ENCODE peak calls at places on chromosomes 5 and 9, in nine cellular contexts. One of them, this sample, is unnamed.

GRCh38 chr9:18499987-18500386 is 26.0 kb downstream of the ADAMTSL1 start:
- DNase-seq in GM12864: no peak
- DNase-seq in GM19239: no peak
- DNase-seq in DMS79 treated with DMSO at 0.1 percent for 48 hours: no peak
- DNase-seq in endothelial cell of umbilical vein: no peak
- DNase-seq in AG09319: no peak
- DNase-seq in NCI-H1048: no peak
- DNase-seq in GM13977: no peak
- DNase-seq in substantia nigra: no peak
- DNase-seq in this sample: no peak

GRCh38 chr9:34522091-34522887 is 501 bp downstream of the ENHO start:
- DNase-seq in GM12864: no peak
- DNase-seq in GM19239: no peak
- DNase-seq in DMS79 treated with DMSO at 0.1 percent for 48 hours: peak; percentile 63
- DNase-seq in endothelial cell of umbilical vein: no peak
- DNase-seq in AG09319: no peak
- DNase-seq in NCI-H1048: no peak
- DNase-seq in GM13977: no peak
- DNase-seq in substantia nigra: no peak
- DNase-seq in this sample: no peak

GRCh38 chr9:76716270-76716669 is 48.0 kb upstream of the PCA3 start:
- DNase-seq in GM12864: no peak
- DNase-seq in GM19239: no peak
- DNase-seq in DMS79 treated with DMSO at 0.1 percent for 48 hours: no peak
- DNase-seq in endothelial cell of umbilical vein: no peak
- DNase-seq in AG09319: no peak
- DNase-seq in NCI-H1048: no peak
- DNase-seq in GM13977: no peak
- DNase-seq in substantia nigra: no peak
- DNase-seq in this sample: no peak

GRCh38 chr9:93064392-93065124 is 6.1 kb downstream of the SUSD3 start:
- DNase-seq in GM12864: peak; percentile 93
- DNase-seq in GM19239: peak; percentile 92
- DNase-seq in DMS79 treated with DMSO at 0.1 percent for 48 hours: no peak
- DNase-seq in endothelial cell of umbilical vein: no peak
- DNase-seq in AG09319: no peak
- DNase-seq in NCI-H1048: no peak
- DNase-seq in GM13977: peak; percentile 93
- DNase-seq in substantia nigra: no peak
- DNase-seq in this sample: peak; percentile 13

GRCh38 chr9:16625831-16626230 is 244.6 kb downstream of the BNC2 start:
- DNase-seq in GM12864: no peak
- DNase-seq in GM19239: no peak
- DNase-seq in DMS79 treated with DMSO at 0.1 percent for 48 hours: no peak
- DNase-seq in endothelial cell of umbilical vein: peak; percentile 65
- DNase-seq in AG09319: no peak
- DNase-seq in NCI-H1048: no peak
- DNase-seq in GM13977: no peak
- DNase-seq in substantia nigra: no peak
- DNase-seq in this sample: no peak

GRCh38 chr5:115402822-115403577 is 106.5 kb upstream of the CCDC112 start:
- DNase-seq in GM12864: no peak
- DNase-seq in GM19239: no peak
- DNase-seq in DMS79 treated with DMSO at 0.1 percent for 48 hours: no peak
- DNase-seq in endothelial cell of umbilical vein: no peak
- DNase-seq in AG09319: no peak
- DNase-seq in NCI-H1048: no peak
- DNase-seq in GM13977: no peak
- DNase-seq in substantia nigra: no peak
- DNase-seq in this sample: no peak

GRCh38 chr5:43110606-43111170 is 10.0 kb upstream of the ZNF131 start:
- DNase-seq in GM12864: no peak
- DNase-seq in GM19239: no peak
- DNase-seq in DMS79 treated with DMSO at 0.1 percent for 48 hours: no peak
- DNase-seq in endothelial cell of umbilical vein: no peak
- DNase-seq in AG09319: no peak
- DNase-seq in NCI-H1048: no peak
- DNase-seq in GM13977: no peak
- DNase-seq in substantia nigra: no peak
- DNase-seq in this sample: no peak

GRCh38 chr9:19424176-19424779 is 15.5 kb downstream of the ACER2 start:
- DNase-seq in GM12864: no peak
- DNase-seq in GM19239: no peak
- DNase-seq in DMS79 treated with DMSO at 0.1 percent for 48 hours: no peak
- DNase-seq in endothelial cell of umbilical vein: peak; percentile 75
- DNase-seq in AG09319: no peak
- DNase-seq in NCI-H1048: no peak
- DNase-seq in GM13977: no peak
- DNase-seq in substantia nigra: no peak
- DNase-seq in this sample: no peak

GRCh38 chr9:98121096-98121495 is 2.1 kb upstream of the TRIM14 start:
- DNase-seq in GM12864: no peak
- DNase-seq in GM19239: no peak
- DNase-seq in DMS79 treated with DMSO at 0.1 percent for 48 hours: no peak
- DNase-seq in endothelial cell of umbilical vein: peak; percentile 8
- DNase-seq in AG09319: no peak
- DNase-seq in NCI-H1048: no peak
- DNase-seq in GM13977: no peak
- DNase-seq in substantia nigra: no peak
- DNase-seq in this sample: peak; percentile 90

GRCh38 chr5:58241383-58241782 is 218.5 kb downstream of the PLK2 start:
- DNase-seq in GM12864: no peak
- DNase-seq in GM19239: no peak
- DNase-seq in DMS79 treated with DMSO at 0.1 percent for 48 hours: no peak
- DNase-seq in endothelial cell of umbilical vein: peak; percentile 98
- DNase-seq in AG09319: no peak
- DNase-seq in NCI-H1048: no peak
- DNase-seq in GM13977: no peak
- DNase-seq in substantia nigra: no peak
- DNase-seq in this sample: no peak

GRCh38 chr9:137494104-137494544 is 35.0 kb upstream of the NSMF start:
- DNase-seq in GM12864: no peak
- DNase-seq in GM19239: no peak
- DNase-seq in DMS79 treated with DMSO at 0.1 percent for 48 hours: no peak
- DNase-seq in endothelial cell of umbilical vein: no peak
- DNase-seq in AG09319: no peak
- DNase-seq in NCI-H1048: no peak
- DNase-seq in GM13977: no peak
- DNase-seq in substantia nigra: no peak
- DNase-seq in this sample: no peak

GRCh38 chr5:137374110-137374853 is 124.8 kb downstream of the SPOCK1 start:
- DNase-seq in GM12864: no peak
- DNase-seq in GM19239: no peak
- DNase-seq in DMS79 treated with DMSO at 0.1 percent for 48 hours: peak; percentile 84
- DNase-seq in endothelial cell of umbilical vein: peak; percentile 81
- DNase-seq in AG09319: no peak
- DNase-seq in NCI-H1048: no peak
- DNase-seq in GM13977: no peak
- DNase-seq in substantia nigra: no peak
- DNase-seq in this sample: no peak

GRCh38 chr9:4490705-4491620 is 695 bp downstream of the SLC1A1 start:
- DNase-seq in GM12864: no peak
- DNase-seq in GM19239: no peak
- DNase-seq in DMS79 treated with DMSO at 0.1 percent for 48 hours: no peak
- DNase-seq in endothelial cell of umbilical vein: peak; percentile 25
- DNase-seq in AG09319: no peak
- DNase-seq in NCI-H1048: no peak
- DNase-seq in GM13977: peak; percentile 39
- DNase-seq in substantia nigra: no peak
- DNase-seq in this sample: no peak

GRCh38 chr5:112862085-112862484 is 998 bp downstream of the SRP19 start:
- DNase-seq in GM12864: no peak
- DNase-seq in GM19239: no peak
- DNase-seq in DMS79 treated with DMSO at 0.1 percent for 48 hours: no peak
- DNase-seq in endothelial cell of umbilical vein: peak; percentile 7
- DNase-seq in AG09319: no peak
- DNase-seq in NCI-H1048: no peak
- DNase-seq in GM13977: no peak
- DNase-seq in substantia nigra: no peak
- DNase-seq in this sample: no peak

GRCh38 chr5:81191726-81192125 is 41.4 kb upstream of the CKMT2 start:
- DNase-seq in GM12864: no peak
- DNase-seq in GM19239: no peak
- DNase-seq in DMS79 treated with DMSO at 0.1 percent for 48 hours: no peak
- DNase-seq in endothelial cell of umbilical vein: no peak
- DNase-seq in AG09319: no peak
- DNase-seq in NCI-H1048: no peak
- DNase-seq in GM13977: no peak
- DNase-seq in substantia nigra: no peak
- DNase-seq in this sample: no peak

GRCh38 chr5:150674376-150674821 is 13.3 kb downstream of the MYOZ3 start:
- DNase-seq in GM12864: no peak
- DNase-seq in GM19239: no peak
- DNase-seq in DMS79 treated with DMSO at 0.1 percent for 48 hours: no peak
- DNase-seq in endothelial cell of umbilical vein: no peak
- DNase-seq in AG09319: no peak
- DNase-seq in NCI-H1048: no peak
- DNase-seq in GM13977: no peak
- DNase-seq in substantia nigra: no peak
- DNase-seq in this sample: no peak

GRCh38 chr9:133204993-133205336 is 4.1 kb downstream of the OBP2B start:
- DNase-seq in GM12864: no peak
- DNase-seq in GM19239: no peak
- DNase-seq in DMS79 treated with DMSO at 0.1 percent for 48 hours: no peak
- DNase-seq in endothelial cell of umbilical vein: no peak
- DNase-seq in AG09319: no peak
- DNase-seq in NCI-H1048: no peak
- DNase-seq in GM13977: no peak
- DNase-seq in substantia nigra: no peak
- DNase-seq in this sample: no peak

GRCh38 chr5:109779036-109779735 is 89.5 kb downstream of the MAN2A1 start:
- DNase-seq in GM12864: no peak
- DNase-seq in GM19239: no peak
- DNase-seq in DMS79 treated with DMSO at 0.1 percent for 48 hours: no peak
- DNase-seq in endothelial cell of umbilical vein: peak; percentile 85
- DNase-seq in AG09319: no peak
- DNase-seq in NCI-H1048: no peak
- DNase-seq in GM13977: no peak
- DNase-seq in substantia nigra: no peak
- DNase-seq in this sample: no peak

GRCh38 chr5:178642351-178642909 is 15.6 kb upstream of the CLK4 start:
- DNase-seq in GM12864: no peak
- DNase-seq in GM19239: no peak
- DNase-seq in DMS79 treated with DMSO at 0.1 percent for 48 hours: no peak
- DNase-seq in endothelial cell of umbilical vein: peak; percentile 54
- DNase-seq in AG09319: peak; percentile 56
- DNase-seq in NCI-H1048: no peak
- DNase-seq in GM13977: no peak
- DNase-seq in substantia nigra: no peak
- DNase-seq in this sample: no peak

GRCh38 chr9:136255166-136255538 is 9.5 kb upstream of the QSOX2 start:
- DNase-seq in GM12864: no peak
- DNase-seq in GM19239: no peak
- DNase-seq in DMS79 treated with DMSO at 0.1 percent for 48 hours: no peak
- DNase-seq in endothelial cell of umbilical vein: no peak
- DNase-seq in AG09319: no peak
- DNase-seq in NCI-H1048: no peak
- DNase-seq in GM13977: no peak
- DNase-seq in substantia nigra: no peak
- DNase-seq in this sample: no peak

GRCh38 chr5:72347801-72348305 is 27.7 kb downstream of the PTCD2 start:
- DNase-seq in GM12864: no peak
- DNase-seq in GM19239: no peak
- DNase-seq in DMS79 treated with DMSO at 0.1 percent for 48 hours: no peak
- DNase-seq in endothelial cell of umbilical vein: no peak
- DNase-seq in AG09319: peak; percentile 55
- DNase-seq in NCI-H1048: no peak
- DNase-seq in GM13977: peak; percentile 20
- DNase-seq in substantia nigra: no peak
- DNase-seq in this sample: no peak

GRCh38 chr5:98784411-98784810 is 10.9 kb downstream of the RGMB start:
- DNase-seq in GM12864: no peak
- DNase-seq in GM19239: no peak
- DNase-seq in DMS79 treated with DMSO at 0.1 percent for 48 hours: no peak
- DNase-seq in endothelial cell of umbilical vein: no peak
- DNase-seq in AG09319: no peak
- DNase-seq in NCI-H1048: no peak
- DNase-seq in GM13977: no peak
- DNase-seq in substantia nigra: no peak
- DNase-seq in this sample: no peak

GRCh38 chr9:33025572-33026347 is 687 bp downstream of the DNAJA1 start:
- DNase-seq in GM12864: no peak
- DNase-seq in GM19239: no peak
- DNase-seq in DMS79 treated with DMSO at 0.1 percent for 48 hours: peak; percentile 78
- DNase-seq in endothelial cell of umbilical vein: peak; percentile 84
- DNase-seq in AG09319: no peak
- DNase-seq in NCI-H1048: no peak
- DNase-seq in GM13977: peak; percentile 82
- DNase-seq in substantia nigra: peak; percentile 63
- DNase-seq in this sample: peak; percentile 55

GRCh38 chr9:125343518-125344284 is 82.1 kb downstream of the GAPVD1 start:
- DNase-seq in GM12864: no peak
- DNase-seq in GM19239: no peak
- DNase-seq in DMS79 treated with DMSO at 0.1 percent for 48 hours: peak; percentile 81
- DNase-seq in endothelial cell of umbilical vein: peak; percentile 68
- DNase-seq in AG09319: peak; percentile 5
- DNase-seq in NCI-H1048: no peak
- DNase-seq in GM13977: no peak
- DNase-seq in substantia nigra: no peak
- DNase-seq in this sample: no peak

GRCh38 chr5:28779161-28779754 is 1740.9 kb upstream of the CDH9 start:
- DNase-seq in GM12864: no peak
- DNase-seq in GM19239: no peak
- DNase-seq in DMS79 treated with DMSO at 0.1 percent for 48 hours: no peak
- DNase-seq in endothelial cell of umbilical vein: no peak
- DNase-seq in AG09319: no peak
- DNase-seq in NCI-H1048: no peak
- DNase-seq in GM13977: no peak
- DNase-seq in substantia nigra: no peak
- DNase-seq in this sample: no peak

GRCh38 chr5:149486726-149487635 is 64.3 kb downstream of the CSNK1A1 start:
- DNase-seq in GM12864: no peak
- DNase-seq in GM19239: no peak
- DNase-seq in DMS79 treated with DMSO at 0.1 percent for 48 hours: no peak
- DNase-seq in endothelial cell of umbilical vein: peak; percentile 44
- DNase-seq in AG09319: no peak
- DNase-seq in NCI-H1048: no peak
- DNase-seq in GM13977: no peak
- DNase-seq in substantia nigra: no peak
- DNase-seq in this sample: no peak

GRCh38 chr5:35794688-35795375 is 61.9 kb upstream of the IL7R start:
- DNase-seq in GM12864: no peak
- DNase-seq in GM19239: no peak
- DNase-seq in DMS79 treated with DMSO at 0.1 percent for 48 hours: no peak
- DNase-seq in endothelial cell of umbilical vein: no peak
- DNase-seq in AG09319: no peak
- DNase-seq in NCI-H1048: no peak
- DNase-seq in GM13977: no peak
- DNase-seq in substantia nigra: no peak
- DNase-seq in this sample: no peak

GRCh38 chr9:114626415-114627029 is 15.4 kb downstream of the TMEM268 start:
- DNase-seq in GM12864: no peak
- DNase-seq in GM19239: no peak
- DNase-seq in DMS79 treated with DMSO at 0.1 percent for 48 hours: no peak
- DNase-seq in endothelial cell of umbilical vein: no peak
- DNase-seq in AG09319: no peak
- DNase-seq in NCI-H1048: no peak
- DNase-seq in GM13977: no peak
- DNase-seq in substantia nigra: no peak
- DNase-seq in this sample: no peak

GRCh38 chr9:6408320-6408719 is 4.7 kb upstream of the UHRF2 start:
- DNase-seq in GM12864: no peak
- DNase-seq in GM19239: no peak
- DNase-seq in DMS79 treated with DMSO at 0.1 percent for 48 hours: no peak
- DNase-seq in endothelial cell of umbilical vein: no peak
- DNase-seq in AG09319: no peak
- DNase-seq in NCI-H1048: no peak
- DNase-seq in GM13977: no peak
- DNase-seq in substantia nigra: no peak
- DNase-seq in this sample: no peak

GRCh38 chr5:157331807-157332206 is 65.9 kb downstream of the CYFIP2 start:
- DNase-seq in GM12864: no peak
- DNase-seq in GM19239: no peak
- DNase-seq in DMS79 treated with DMSO at 0.1 percent for 48 hours: no peak
- DNase-seq in endothelial cell of umbilical vein: no peak
- DNase-seq in AG09319: no peak
- DNase-seq in NCI-H1048: no peak
- DNase-seq in GM13977: no peak
- DNase-seq in substantia nigra: no peak
- DNase-seq in this sample: no peak

GRCh38 chr5:169696621-169697517 is 59.8 kb downstream of the DOCK2 start:
- DNase-seq in GM12864: no peak
- DNase-seq in GM19239: no peak
- DNase-seq in DMS79 treated with DMSO at 0.1 percent for 48 hours: no peak
- DNase-seq in endothelial cell of umbilical vein: peak; percentile 7
- DNase-seq in AG09319: no peak
- DNase-seq in NCI-H1048: no peak
- DNase-seq in GM13977: no peak
- DNase-seq in substantia nigra: no peak
- DNase-seq in this sample: no peak